ENCODE peak calls at places on chromosomes 13 and 19, in nine cellular contexts. One of them, this sample, is unnamed.

GRCh38 chr19:49127674-49128544 is 8.6 kb downstream of the PPFIA3 start:
- DNase-seq in ureter: peak; percentile 97
- DNase-seq in NCI-H345: peak; percentile 88
- DNase-seq in lower lobe of right lung: peak; percentile 96
- DNase-seq in MM.1S: peak; percentile 97
- DNase-seq in stimulated activated CD4-positive, alpha-beta T cell treated with anti-CD3 and anti-CD28 coated beads, Interleukin-4, amount 100 ng/mL, for 24 hours: peak; percentile 95
- DNase-seq in type B pancreatic cell: peak; percentile 97
- DNase-seq in GM12892: peak; percentile 99
- DNase-seq in GF-D8: peak; percentile 82
- DNase-seq in this sample: peak; percentile 99

GRCh38 chr13:51639171-51639570 is 54.9 kb downstream of the WDFY2 start:
- DNase-seq in ureter: no peak
- DNase-seq in NCI-H345: no peak
- DNase-seq in lower lobe of right lung: no peak
- DNase-seq in MM.1S: no peak
- DNase-seq in stimulated activated CD4-positive, alpha-beta T cell treated with anti-CD3 and anti-CD28 coated beads, Interleukin-4, amount 100 ng/mL, for 24 hours: no peak
- DNase-seq in type B pancreatic cell: no peak
- DNase-seq in GM12892: no peak
- DNase-seq in GF-D8: no peak
- DNase-seq in this sample: no peak

GRCh38 chr19:55600336-55601028 is 394 bp downstream of the ZNF524 start:
- DNase-seq in ureter: peak; percentile 70
- DNase-seq in NCI-H345: peak; percentile 90
- DNase-seq in lower lobe of right lung: no peak
- DNase-seq in MM.1S: no peak
- DNase-seq in stimulated activated CD4-positive, alpha-beta T cell treated with anti-CD3 and anti-CD28 coated beads, Interleukin-4, amount 100 ng/mL, for 24 hours: no peak
- DNase-seq in type B pancreatic cell: no peak
- DNase-seq in GM12892: peak; percentile 74
- DNase-seq in GF-D8: no peak
- DNase-seq in this sample: no peak

GRCh38 chr13:114116734-114117133 is 15.7 kb downstream of the RASA3 start:
- DNase-seq in ureter: no peak
- DNase-seq in NCI-H345: no peak
- DNase-seq in lower lobe of right lung: no peak
- DNase-seq in MM.1S: no peak
- DNase-seq in stimulated activated CD4-positive, alpha-beta T cell treated with anti-CD3 and anti-CD28 coated beads, Interleukin-4, amount 100 ng/mL, for 24 hours: no peak
- DNase-seq in type B pancreatic cell: no peak
- DNase-seq in GM12892: no peak
- DNase-seq in GF-D8: no peak
- DNase-seq in this sample: no peak

GRCh38 chr13:23889598-23890224 is 511 bp upstream of the MIPEP start:
- DNase-seq in ureter: no peak
- DNase-seq in NCI-H345: peak; percentile 8
- DNase-seq in lower lobe of right lung: no peak
- DNase-seq in MM.1S: no peak
- DNase-seq in stimulated activated CD4-positive, alpha-beta T cell treated with anti-CD3 and anti-CD28 coated beads, Interleukin-4, amount 100 ng/mL, for 24 hours: no peak
- DNase-seq in type B pancreatic cell: no peak
- DNase-seq in GM12892: no peak
- DNase-seq in GF-D8: no peak
- DNase-seq in this sample: no peak

GRCh38 chr13:112246731-112247470 is 129.3 kb upstream of the SPACA7 start:
- DNase-seq in ureter: peak; percentile 34
- DNase-seq in NCI-H345: no peak
- DNase-seq in lower lobe of right lung: no peak
- DNase-seq in MM.1S: no peak
- DNase-seq in stimulated activated CD4-positive, alpha-beta T cell treated with anti-CD3 and anti-CD28 coated beads, Interleukin-4, amount 100 ng/mL, for 24 hours: no peak
- DNase-seq in type B pancreatic cell: no peak
- DNase-seq in GM12892: no peak
- DNase-seq in GF-D8: no peak
- DNase-seq in this sample: peak; percentile 82

GRCh38 chr19:47663911-47664771 is 49.1 kb upstream of the EHD2 start:
- DNase-seq in ureter: peak; percentile 87
- DNase-seq in NCI-H345: no peak
- DNase-seq in lower lobe of right lung: peak; percentile 73
- DNase-seq in MM.1S: no peak
- DNase-seq in stimulated activated CD4-positive, alpha-beta T cell treated with anti-CD3 and anti-CD28 coated beads, Interleukin-4, amount 100 ng/mL, for 24 hours: no peak
- DNase-seq in type B pancreatic cell: no peak
- DNase-seq in GM12892: no peak
- DNase-seq in GF-D8: peak; percentile 87
- DNase-seq in this sample: peak; percentile 94

GRCh38 chr19:37467608-37468090 is 405 bp upstream of the ZNF569 start:
- DNase-seq in ureter: no peak
- DNase-seq in NCI-H345: no peak
- DNase-seq in lower lobe of right lung: no peak
- DNase-seq in MM.1S: no peak
- DNase-seq in stimulated activated CD4-positive, alpha-beta T cell treated with anti-CD3 and anti-CD28 coated beads, Interleukin-4, amount 100 ng/mL, for 24 hours: no peak
- DNase-seq in type B pancreatic cell: no peak
- DNase-seq in GM12892: no peak
- DNase-seq in GF-D8: no peak
- DNase-seq in this sample: no peak

GRCh38 chr13:29513981-29514719 is 81.3 kb downstream of the SLC7A1 start:
- DNase-seq in ureter: no peak
- DNase-seq in NCI-H345: no peak
- DNase-seq in lower lobe of right lung: no peak
- DNase-seq in MM.1S: no peak
- DNase-seq in stimulated activated CD4-positive, alpha-beta T cell treated with anti-CD3 and anti-CD28 coated beads, Interleukin-4, amount 100 ng/mL, for 24 hours: no peak
- DNase-seq in type B pancreatic cell: no peak
- DNase-seq in GM12892: no peak
- DNase-seq in GF-D8: no peak
- DNase-seq in this sample: no peak

GRCh38 chr19:48085904-48086864 is 24.4 kb downstream of the PLA2G4C start:
- DNase-seq in ureter: no peak
- DNase-seq in NCI-H345: no peak
- DNase-seq in lower lobe of right lung: no peak
- DNase-seq in MM.1S: no peak
- DNase-seq in stimulated activated CD4-positive, alpha-beta T cell treated with anti-CD3 and anti-CD28 coated beads, Interleukin-4, amount 100 ng/mL, for 24 hours: no peak
- DNase-seq in type B pancreatic cell: no peak
- DNase-seq in GM12892: no peak
- DNase-seq in GF-D8: no peak
- DNase-seq in this sample: no peak

GRCh38 chr19:34145741-34146202 is 26.5 kb upstream of the LSM14A start:
- DNase-seq in ureter: peak; percentile 52
- DNase-seq in NCI-H345: peak; percentile 75
- DNase-seq in lower lobe of right lung: no peak
- DNase-seq in MM.1S: peak; percentile 59
- DNase-seq in stimulated activated CD4-positive, alpha-beta T cell treated with anti-CD3 and anti-CD28 coated beads, Interleukin-4, amount 100 ng/mL, for 24 hours: peak; percentile 65
- DNase-seq in type B pancreatic cell: no peak
- DNase-seq in GM12892: peak; percentile 33
- DNase-seq in GF-D8: no peak
- DNase-seq in this sample: no peak

GRCh38 chr13:48818495-48818961 is 157.2 kb upstream of the FNDC3A start:
- DNase-seq in ureter: no peak
- DNase-seq in NCI-H345: no peak
- DNase-seq in lower lobe of right lung: no peak
- DNase-seq in MM.1S: no peak
- DNase-seq in stimulated activated CD4-positive, alpha-beta T cell treated with anti-CD3 and anti-CD28 coated beads, Interleukin-4, amount 100 ng/mL, for 24 hours: no peak
- DNase-seq in type B pancreatic cell: no peak
- DNase-seq in GM12892: no peak
- DNase-seq in GF-D8: no peak
- DNase-seq in this sample: no peak

GRCh38 chr13:106649495-106649894 is 81.6 kb upstream of the ARGLU1 start:
- DNase-seq in ureter: peak; percentile 47
- DNase-seq in NCI-H345: no peak
- DNase-seq in lower lobe of right lung: no peak
- DNase-seq in MM.1S: no peak
- DNase-seq in stimulated activated CD4-positive, alpha-beta T cell treated with anti-CD3 and anti-CD28 coated beads, Interleukin-4, amount 100 ng/mL, for 24 hours: no peak
- DNase-seq in type B pancreatic cell: no peak
- DNase-seq in GM12892: no peak
- DNase-seq in GF-D8: no peak
- DNase-seq in this sample: no peak

GRCh38 chr13:99900960-99901359 is 70.6 kb downstream of the ZIC5 start:
- DNase-seq in ureter: no peak
- DNase-seq in NCI-H345: no peak
- DNase-seq in lower lobe of right lung: no peak
- DNase-seq in MM.1S: no peak
- DNase-seq in stimulated activated CD4-positive, alpha-beta T cell treated with anti-CD3 and anti-CD28 coated beads, Interleukin-4, amount 100 ng/mL, for 24 hours: no peak
- DNase-seq in type B pancreatic cell: no peak
- DNase-seq in GM12892: no peak
- DNase-seq in GF-D8: no peak
- DNase-seq in this sample: no peak

This sample was measured in esophagus muscularis mucosa.